ENCODE peak calls at places on chromosomes 4 and X, in four cellular contexts. L is K562, V is GM12878, A is HL-60. K is an unnamed sample.

GRCh38 chr4:123838426-123838825 is 441.8 kb downstream of the SPRY1 start:
- DNase-seq in L (no peak), A (no peak), V (no peak), K (no peak)

GRCh38 chr4:73499996-73500765 is 18.6 kb downstream of the AFM start:
- DNase-seq in L (no peak), V (no peak), A (no peak), K (no peak)

GRCh38 chr4:62517721-62518120 is 1317.6 kb downstream of the ADGRL3 start:
- DNase-seq in L (no peak), V (no peak), A (peak), K (no peak)

GRCh38 chr4:78644744-78645330 is 93.3 kb downstream of the ANXA3 start:
- DNase-seq in L (peak), A (peak), V (no peak), K (no peak)

GRCh38 chrX:130902446-130902782 is 595 bp downstream of the ENOX2 start:
- DNase-seq in L (no peak), A (no peak), V (no peak), K (no peak)

GRCh38 chrX:9845574-9845948 is 59.3 kb downstream of the SHROOM2 start:
- DNase-seq in A (no peak), V (no peak), L (no peak), K (no peak)

GRCh38 chr4:73430188-73430587 is 5.8 kb upstream of the AFP start:
- DNase-seq in A (no peak), L (no peak), V (no peak), K (no peak)

GRCh38 chrX:153595387-153595786 is 3.6 kb downstream of the CCNQ start:
- DNase-seq in V (no peak), L (no peak), A (no peak), K (no peak)

GRCh38 chrX:47285762-47286320 is 53.0 kb downstream of the USP11 start:
- DNase-seq in L (no peak), A (no peak), V (no peak), K (no peak)

GRCh38 chr4:39719804-39720580 is 22.1 kb downstream of the UBE2K start:
- DNase-seq in A (no peak), V (no peak), L (no peak), K (no peak)

GRCh38 chr4:179027569-179027968 is 1585.3 kb upstream of the AGA start:
- DNase-seq in A (no peak), L (no peak), V (no peak), K (no peak)

GRCh38 chrX:71058116-71058515 is 10.0 kb downstream of the SNX12 start:
- DNase-seq in A (no peak), L (no peak), V (no peak), K (no peak)

GRCh38 chr4:958314-958665 is 15.1 kb downstream of the DGKQ start:
- DNase-seq in L (no peak), A (no peak), V (no peak), K (no peak)

GRCh38 chrX:115183980-115184379 is 5.2 kb upstream of the RBMXL3 start:
- DNase-seq in L (no peak), A (no peak), V (no peak), K (no peak)

GRCh38 chr4:111269439-111269838 is 646.6 kb upstream of the PITX2 start:
- DNase-seq in V (no peak), L (no peak), A (no peak), K (no peak)

GRCh38 chrX:154730271-154730883 is 20.5 kb downstream of the GAB3 start:
- DNase-seq in A (no peak), V (no peak), L (no peak), K (no peak)
- TF ChIP-seq SPI1 in A (no peak), V (no peak), L (no peak), K (no peak)

GRCh38 chr4:31727030-31727429 is 1006.9 kb downstream of the PCDH7 start:
- DNase-seq in V (no peak), A (no peak), L (no peak), K (no peak)
- TF ChIP-seq POLR2AphosphoS5 in V (no peak), A (no peak), L (no peak), K (no peak)

GRCh38 chr4:153618831-153619230 is 65.2 kb upstream of the TLR2 start:
- DNase-seq in A (no peak), L (no peak), V (no peak), K (no peak)

GRCh38 chr4:153620352-153620751 is 63.7 kb upstream of the TLR2 start:
- DNase-seq in V (no peak), A (no peak), L (no peak), K (no peak)

GRCh38 chr4:153619811-153620210 is 64.3 kb upstream of the TLR2 start:
- DNase-seq in L (no peak), A (no peak), V (no peak), K (no peak)

GRCh38 chr4:153612878-153613277 is 71.2 kb upstream of the TLR2 start:
- DNase-seq in A (no peak), L (no peak), V (no peak), K (no peak)

DNA sequence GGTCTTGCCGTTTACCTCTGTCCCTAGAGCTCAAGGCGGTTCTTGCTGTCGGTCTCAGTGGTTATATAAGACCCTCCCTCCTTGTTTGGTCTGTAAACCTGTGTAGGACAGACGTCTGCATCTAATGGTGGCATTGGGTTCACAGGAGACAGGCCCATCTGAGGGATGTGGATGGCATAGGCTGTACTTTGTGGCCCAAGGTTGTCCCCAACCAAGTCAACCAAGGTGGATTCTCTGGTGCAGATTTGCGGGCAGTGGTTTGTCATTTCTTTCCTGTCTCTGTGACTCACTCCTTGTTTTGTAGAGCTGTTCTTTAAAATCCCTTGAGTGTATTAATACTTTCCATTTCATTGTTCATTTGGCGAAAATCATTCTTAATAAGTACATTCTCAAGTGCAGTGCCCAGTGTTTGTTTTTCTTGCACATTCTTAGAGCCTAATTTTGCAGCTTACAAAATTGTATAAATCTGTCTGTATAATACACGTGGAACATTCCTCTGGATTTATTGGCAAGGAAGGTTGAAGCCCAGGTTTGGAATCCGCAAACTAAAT is 68.0 kb upstream of the TLR2 start:
- DNase-seq in L (no peak), A (no peak), V (no peak), K (no peak)
- TF ChIP-seq SPI1 in L (no peak), A (no peak), V (no peak), K (no peak)

GRCh38 chrX:16160729-16161128 is 6.6 kb upstream of the MAGEB17 start:
- DNase-seq in V (no peak), L (no peak), A (no peak), K (no peak)
- TF ChIP-seq POLR2AphosphoS5 in V (no peak), L (no peak), A (no peak), K (no peak)

GRCh38 chr4:47510506-47511143 is 25.6 kb downstream of the ATP10D start:
- DNase-seq in A (no peak), L (no peak), V (peak), K (no peak)
- TF ChIP-seq SPI1 in A (peak), L (no peak), V (peak), K (peak)

DNA sequence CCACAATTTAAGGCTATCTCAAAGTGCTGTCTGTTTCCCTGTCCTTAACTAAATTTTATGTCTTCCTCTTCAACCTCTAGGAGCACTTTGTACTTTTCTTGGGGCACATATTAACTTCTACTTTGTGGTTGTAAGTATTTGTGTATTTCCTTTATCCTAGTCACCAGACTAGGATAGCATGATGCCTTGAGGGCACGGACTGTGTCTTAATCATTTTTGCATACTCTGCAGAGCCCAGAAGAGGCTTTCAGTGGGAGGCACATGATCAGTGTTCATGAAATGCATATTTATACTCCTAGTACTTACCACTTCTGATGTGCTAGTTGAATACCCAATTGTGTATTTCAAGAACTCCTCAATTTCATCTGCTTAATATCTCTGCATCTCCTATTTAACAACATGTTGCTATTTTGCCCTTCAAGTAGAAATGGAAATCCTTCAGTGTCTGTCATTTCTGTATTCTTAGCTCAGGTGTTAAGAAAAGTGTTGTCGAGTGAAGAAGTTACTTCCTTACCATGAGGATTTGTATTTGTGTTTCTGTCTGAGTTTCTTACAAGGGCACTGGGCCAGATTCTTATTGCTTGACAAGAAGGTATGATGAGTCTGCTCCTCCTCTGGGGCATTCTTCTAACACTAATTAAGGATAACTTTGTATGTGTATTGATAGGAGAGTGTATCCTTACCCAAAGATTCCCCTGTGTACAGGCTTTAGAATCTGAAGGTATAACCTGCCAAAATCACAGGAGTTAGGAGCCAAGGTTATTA is 28.3 kb upstream of the PGRMC2 start:
- DNase-seq in L (no peak), A (no peak), V (no peak), K (no peak)
- TF ChIP-seq POLR2AphosphoS5 in L (no peak), A (no peak), V (no peak), K (no peak)

GRCh38 chr4:7074423-7074822 is 6.6 kb upstream of the GRPEL1 start:
- DNase-seq in A (no peak), L (no peak), V (no peak), K (no peak)
- TF ChIP-seq SPI1 in A (no peak), L (no peak), V (no peak), K (no peak)